ENCODE peak calls at places on chromosome 12, in five cellular contexts. C, X, T, L and Y are unnamed samples. For H3K4me1, the result is how much of the 10 kb centered on the place peaks cover.

GRCh38 chr12:27276275-27276674 is 32.2 kb downstream of the STK38L start:
- DNase-seq in C (no peak), X (no peak), T (no peak), L (no peak), Y (no peak)

GRCh38 chr12:132393245-132393795 is 63.9 kb upstream of the GALNT9 start:
- DNase-seq in C (peak), X (no peak), T (no peak), L (no peak), Y (no peak)

GRCh38 chr12:4526923-4527546 is 11.7 kb upstream of the RAD51AP1 start:
- DNase-seq in C (no peak), X (no peak), T (no peak), L (no peak), Y (no peak)

GRCh38 chr12:113439301-113439597 is 17.1 kb downstream of the SDSL start:
- DNase-seq in C (no peak), X (no peak), T (no peak), L (no peak), Y (no peak)

GRCh38 chr12:56487448-56488040 is 417 bp downstream of the GLS2 start:
- DNase-seq in C (no peak), X (peak), T (no peak), L (peak), Y (no peak)

GRCh38 chr12:96212456-96213375 is 18.5 kb downstream of the ELK3 start:
- DNase-seq in C (no peak), X (no peak), T (no peak), L (no peak), Y (no peak)

GRCh38 chr12:124543052-124543590 is 24.3 kb downstream of the NCOR2 start:
- DNase-seq in C (peak), X (no peak), T (no peak), L (peak), Y (no peak)

GRCh38 chr12:75269209-75269608 is 59.6 kb upstream of the KCNC2 start:
- DNase-seq in C (no peak), X (no peak), T (no peak), L (no peak), Y (no peak)

GRCh38 chr12:113403435-113404415 is at the start of gene SDS:
- DNase-seq in C (no peak), X (peak), T (peak), L (no peak), Y (no peak)

GRCh38 chr12:123387508-123388217 is 3.7 kb downstream of the KMT5A start:
- DNase-seq in C (no peak), X (no peak), T (no peak), L (no peak), Y (no peak)

GRCh38 chr12:79775355-79776073 is 84.8 kb upstream of the PAWR start:
- DNase-seq in C (no peak), X (no peak), T (no peak), L (no peak), Y (no peak)

GRCh38 chr12:25242981-25243764 is 7.6 kb downstream of the KRAS start:
- DNase-seq in C (no peak), X (no peak), T (no peak), L (no peak), Y (no peak)

GRCh38 chr12:116210131-116210530 is 67.4 kb downstream of the MED13L start:
- DNase-seq in C (no peak), X (no peak), T (no peak), L (no peak), Y (no peak)

GRCh38 chr12:29610473-29611174 is 113.1 kb upstream of the OVCH1 start:
- DNase-seq in C (no peak), X (no peak), T (no peak), L (no peak), Y (no peak)

GRCh38 chr12:96489392-96490056 is at the start of gene CFAP54:
- DNase-seq in C (peak), X (peak), T (peak), L (peak), Y (peak)

GRCh38 chr12:113007166-113007565 is 28.8 kb downstream of the OAS2 start:
- DNase-seq in C (no peak), X (no peak), T (no peak), L (no peak), Y (no peak)

GRCh38 chr12:65668981-65669695 is 155.1 kb upstream of the HMGA2 start:
- DNase-seq in C (no peak), X (no peak), T (no peak), L (no peak), Y (no peak)

GRCh38 chr12:16350682-16351081 is 3.2 kb downstream of the MGST1 start:
- DNase-seq in C (peak), X (peak), T (peak), L (peak), Y (peak)

GRCh38 chr12:9674226-9674590 is 4.7 kb downstream of the CLEC2D start:
- DNase-seq in C (no peak), X (peak), T (no peak), L (no peak), Y (no peak)

GRCh38 chr12:117486840-117487659 is 125.6 kb upstream of the NOS1 start:
- DNase-seq in C (peak), X (peak), T (peak), L (no peak), Y (no peak)

GRCh38 chr12:89880695-89881350 is 172.2 kb upstream of the ATP2B1 start:
- DNase-seq in C (no peak), X (no peak), T (no peak), L (no peak), Y (no peak)

GRCh38 chr12:122980192-122981035 is at the start of gene ARL6IP4:
- DNase-seq in C (peak), X (peak), T (no peak), L (peak), Y (no peak)

GRCh38 chr12:102824218-102824835 is 92.7 kb downstream of the PAH start:
- DNase-seq in C (peak), X (peak), T (no peak), L (peak), Y (no peak)

GRCh38 chr12:108173160-108173559 is 44.1 kb downstream of the WSCD2 start:
- DNase-seq in C (no peak), X (no peak), T (no peak), L (no peak), Y (no peak)

GRCh38 chr12:131736807-131737484 is 26.1 kb downstream of the SFSWAP start:
- DNase-seq in C (peak), X (no peak), T (no peak), L (no peak), Y (no peak)

GRCh38 chr12:67145692-67146091 is 123.5 kb upstream of the CAND1 start:
- DNase-seq in C (no peak), X (no peak), T (no peak), L (no peak), Y (no peak)

GRCh38 chr12:128864516-128865186 is 11.4 kb downstream of the GLT1D1 start:
- DNase-seq in C (no peak), X (no peak), T (no peak), L (no peak), Y (no peak)

GRCh38 chr12:4056910-4057845 is 184.0 kb upstream of the PARP11 start:
- DNase-seq in C (no peak), X (peak), T (no peak), L (no peak), Y (no peak)

GRCh38 chr12:11607313-11608081 is 42.0 kb upstream of the ETV6 start:
- DNase-seq in C (no peak), X (peak), T (no peak), L (no peak), Y (no peak)

GRCh38 chr12:28021704-28022103 is 49.2 kb upstream of the PTHLH start:
- DNase-seq in C (peak), X (no peak), T (no peak), L (no peak), Y (no peak)

GRCh38 chr12:131591136-131591535 is 119.8 kb upstream of the SFSWAP start:
- DNase-seq in C (no peak), X (no peak), T (no peak), L (no peak), Y (no peak)

GRCh38 chr12:76706099-76706498 is 57.8 kb upstream of the ZDHHC17 start:
- DNase-seq in C (no peak), X (no peak), T (no peak), L (no peak), Y (no peak)

GRCh38 chr12:72261885-72262284 is 10.3 kb upstream of the TRHDE start:
- DNase-seq in C (no peak), X (no peak), T (no peak), L (no peak), Y (no peak)

DNA sequence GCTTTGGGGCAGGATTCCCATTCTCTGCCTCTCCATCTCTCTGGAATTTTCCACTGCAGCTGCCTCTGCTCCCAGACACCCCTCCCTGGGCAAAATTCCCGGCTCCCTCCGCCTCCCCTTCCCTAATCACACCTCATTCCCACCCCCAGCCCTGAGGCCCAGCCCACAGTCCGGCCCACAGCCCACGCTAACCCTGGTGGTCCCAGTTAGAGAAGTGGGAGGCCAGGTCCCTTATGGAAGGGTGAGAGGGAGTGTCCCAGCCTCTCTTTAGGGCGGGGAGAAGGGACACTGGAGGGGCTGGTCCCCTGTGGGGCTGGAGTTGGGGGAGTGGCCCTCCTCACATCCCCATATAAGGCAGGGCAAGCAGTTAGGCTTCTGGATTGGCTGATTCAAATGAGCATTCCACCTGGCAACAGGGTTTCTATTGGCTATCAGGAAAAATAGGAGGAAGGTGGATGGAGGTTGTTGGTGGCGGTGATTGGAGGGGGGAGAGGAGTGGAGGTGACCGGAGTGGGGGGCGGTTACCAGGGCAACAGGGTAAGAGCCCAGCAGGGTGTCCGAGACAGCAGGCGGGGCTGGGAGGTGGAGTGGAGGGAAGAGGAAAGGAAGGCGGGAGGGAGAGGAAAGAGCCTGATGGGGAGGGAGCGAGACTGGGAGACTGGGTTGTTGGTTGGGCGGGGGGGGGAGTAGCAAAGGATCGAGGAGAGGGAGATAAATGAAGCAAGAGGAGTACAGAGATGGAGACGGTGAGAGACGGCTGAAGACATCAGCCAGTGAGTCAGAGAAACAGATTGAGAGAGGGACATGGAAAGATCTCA is 1.9 kb upstream of the PTMS start:
- DNase-seq in C (peak), X (peak), T (peak), L (peak), Y (peak)
- TF ChIP-seq POLR2A in C (peak), X (no peak), T (peak), L (peak), Y (peak)

GRCh38 chr12:623172-623864 is 39.9 kb downstream of the NINJ2 start:
- DNase-seq in C (no peak), X (no peak), T (no peak), L (no peak), Y (no peak)

GRCh38 chr12:625998-626397 is 37.2 kb downstream of the NINJ2 start:
- DNase-seq in C (no peak), X (no peak), T (no peak), L (no peak), Y (no peak)

GRCh38 chr12:619346-619745 is 43.9 kb downstream of the NINJ2 start:
- DNase-seq in C (no peak), X (no peak), T (peak), L (no peak), Y (no peak)

GRCh38 chr12:623865-624372 is 39.3 kb downstream of the NINJ2 start:
- DNase-seq in C (no peak), X (no peak), T (no peak), L (no peak), Y (no peak)

GRCh38 chr12:622420-622819 is 40.8 kb downstream of the NINJ2 start:
- DNase-seq in C (no peak), X (no peak), T (no peak), L (no peak), Y (no peak)
- H3K4me1 ChIP-seq in C (under half), X (under half), T (under half), L (under half), Y (under half)

DNA sequence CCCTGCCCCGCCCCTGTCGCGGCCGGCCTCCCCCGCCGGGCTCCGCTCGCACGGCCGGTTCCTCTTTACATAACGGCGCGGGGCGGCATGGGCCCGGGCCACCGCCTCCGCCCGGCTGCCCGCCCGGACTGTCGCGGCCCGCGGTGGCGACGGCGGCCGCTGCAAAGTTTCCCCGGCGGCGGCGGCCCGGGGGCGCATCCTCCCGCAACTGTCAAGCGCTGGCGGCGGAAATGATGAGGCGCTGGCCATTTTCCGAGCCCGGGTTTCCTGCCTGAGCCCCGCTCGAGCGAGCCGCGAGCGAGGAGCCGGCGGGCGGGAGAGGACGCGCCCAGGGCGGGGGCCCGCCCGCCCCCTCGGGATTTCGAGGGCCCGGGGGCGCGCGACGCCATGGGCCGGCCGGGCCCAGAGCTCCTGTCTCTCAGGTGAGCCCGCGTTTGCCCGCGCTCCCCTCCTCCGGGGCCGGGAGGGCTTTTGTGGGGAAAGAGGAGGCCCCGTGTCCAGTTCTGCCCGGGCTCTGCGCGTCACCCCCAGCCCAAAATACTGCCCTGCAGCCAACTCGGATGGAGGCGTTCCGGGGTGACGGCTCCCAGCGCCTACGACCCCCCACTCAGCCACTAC is at the start of gene SH2B3:
- DNase-seq in C (peak), X (no peak), T (no peak), L (peak), Y (no peak)
- TF ChIP-seq POLR2A in C (no peak), X (peak), T (peak), L (peak), Y (peak)

GRCh38 chr12:68623059-68623458 is 12.4 kb downstream of the RAP1B start:
- DNase-seq in C (no peak), X (no peak), T (no peak), L (no peak), Y (no peak)
- H3K4me1 ChIP-seq in C (under half), X (under half), T (half or more), L (under half), Y (half or more)

DNA sequence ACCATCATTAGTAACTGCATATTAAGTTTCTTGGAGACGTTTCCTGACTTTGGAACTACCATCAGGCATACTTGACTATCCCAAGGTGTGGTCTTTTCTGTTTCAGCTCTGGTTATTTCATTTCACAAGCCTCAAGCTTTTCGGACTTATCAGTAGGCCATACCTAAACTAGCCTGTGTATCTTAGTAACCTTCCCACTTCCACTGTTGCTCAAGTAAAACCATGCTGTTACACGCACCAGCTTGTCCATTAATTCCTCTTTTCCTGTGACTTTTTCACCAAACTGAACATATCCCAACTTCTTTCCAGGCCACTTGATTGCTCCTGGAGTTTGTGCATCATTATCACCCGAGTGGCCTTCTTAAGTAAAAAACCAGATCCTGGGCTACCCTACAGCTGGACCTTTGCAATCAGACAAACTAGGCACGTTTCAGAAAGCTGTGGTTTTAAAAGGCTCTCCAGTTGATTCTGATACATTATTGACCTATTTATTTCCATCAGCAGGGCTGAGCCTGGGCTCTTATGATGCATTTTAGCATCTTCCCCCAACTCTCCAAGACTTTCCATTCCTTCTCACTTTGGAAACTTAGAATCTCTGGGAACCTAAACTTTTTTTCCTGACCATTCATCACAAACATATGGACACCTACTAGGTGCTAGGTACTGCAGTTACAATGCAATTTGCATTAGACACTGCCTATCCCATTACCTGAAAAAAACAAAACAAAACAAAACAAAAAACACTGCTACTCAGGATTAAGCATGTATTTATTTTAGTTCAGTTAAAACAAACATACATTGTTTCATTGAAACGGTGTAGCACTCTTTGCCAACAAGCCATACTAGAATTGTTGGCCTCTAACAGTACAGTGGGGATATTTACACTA is 14.9 kb downstream of the SLC38A2 start:
- DNase-seq in C (no peak), X (no peak), T (no peak), L (no peak), Y (no peak)
- TF ChIP-seq POLR2A in C (no peak), X (no peak), T (no peak), L (no peak), Y (no peak)

GRCh38 chr12:94615284-94616216 is 34.8 kb downstream of the TMCC3 start:
- DNase-seq in C (peak), X (peak), T (peak), L (peak), Y (no peak)
- H3K4me1 ChIP-seq in C (under half), X (under half), T (half or more), L (under half), Y (under half)

GRCh38 chr12:47818382-47818700 is 1.4 kb downstream of the HDAC7 start:
- DNase-seq in C (no peak), X (no peak), T (no peak), L (no peak), Y (no peak)
- TF ChIP-seq POLR2A in C (no peak), X (no peak), T (no peak), L (no peak), Y (no peak)

GRCh38 chr12:120262852-120263724 is 2.4 kb downstream of the PXN start:
- DNase-seq in C (no peak), X (no peak), T (peak), L (no peak), Y (no peak)
- H3K4me1 ChIP-seq in C (half or more), X (half or more), T (half or more), L (under half), Y (under half)

DNA sequence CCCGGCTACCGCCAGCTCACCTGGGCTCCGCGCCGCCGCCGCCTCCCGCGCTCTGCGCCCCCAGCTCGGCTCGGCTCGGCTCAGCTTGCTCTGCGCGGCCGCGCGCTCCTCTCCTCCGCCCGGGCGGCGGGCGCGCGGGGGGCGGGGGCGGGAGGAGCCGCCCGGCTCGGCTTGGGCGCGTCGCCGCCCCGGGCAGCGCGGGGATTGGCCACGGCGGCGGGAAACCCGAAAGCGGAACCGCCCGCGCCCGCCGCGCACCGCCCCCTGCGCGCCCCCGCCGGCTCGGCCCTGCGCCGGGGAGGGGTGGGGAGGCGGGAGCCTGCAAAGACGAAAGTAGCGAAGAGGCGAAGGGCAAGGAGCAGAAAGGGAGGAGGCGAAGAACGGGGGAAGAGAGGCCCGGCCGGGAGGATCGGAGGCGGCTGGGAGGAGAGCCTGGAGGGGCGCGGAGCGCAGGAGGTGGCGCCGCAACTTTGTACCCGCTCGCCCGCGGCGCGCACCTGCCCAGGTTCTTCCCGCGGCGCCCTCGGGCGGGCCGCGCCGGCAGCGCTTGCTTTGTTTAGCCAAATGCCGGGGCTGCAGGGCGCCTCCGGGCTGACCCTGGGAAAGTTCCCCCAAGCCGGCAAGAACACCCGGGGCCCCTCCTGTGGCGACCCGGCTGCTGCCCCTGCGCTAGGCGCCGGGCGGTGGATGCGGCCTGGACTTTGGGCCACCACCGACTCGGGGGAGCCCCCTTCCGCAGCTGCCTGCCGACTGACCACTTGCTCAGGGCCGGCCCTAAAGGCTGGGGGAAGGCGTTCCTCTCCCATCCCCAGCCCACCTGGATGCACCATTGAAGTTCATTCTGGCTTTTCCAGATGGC is at the start of gene CAMKK2:
- DNase-seq in C (peak), X (peak), T (peak), L (peak), Y (peak)
- TF ChIP-seq POLR2A in C (peak), X (peak), T (peak), L (peak), Y (no peak)